ENCODE peak calls at places on chromosomes 5 and 9, in six cellular contexts. J is Panc1, P is HCT116, A is suprapubic skin, S is SK-N-SH, Z is stomach. D is an unnamed sample. For H3K9me3, the result is how much of the 10 kb centered on the place peaks cover.

GRCh38 chr5:155307219-155307618 is 293.7 kb downstream of the KIF4B start:
- DNase-seq in J (no peak), P (no peak), Z (no peak), S (no peak), A (no peak), D (no peak)

GRCh38 chr5:138869763-138870500 is 5.2 kb downstream of the LRRTM2 start:
- DNase-seq in Z (no peak), S (no peak), A (no peak), J (no peak), P (no peak), D (no peak)

GRCh38 chr9:20568406-20568805 is 53.9 kb downstream of the MLLT3 start:
- DNase-seq in J (no peak), P (no peak), Z (no peak), A (no peak), S (no peak), D (no peak)

GRCh38 chr9:12633016-12633765 is 60.0 kb upstream of the TYRP1 start:
- DNase-seq in Z (no peak), S (no peak), A (no peak), J (no peak), P (no peak), D (no peak)

GRCh38 chr9:75962186-75963036 is 71.9 kb downstream of the PCSK5 start:
- DNase-seq in Z (no peak), A (no peak), J (no peak), S (no peak), P (no peak), D (no peak)

GRCh38 chr9:125433461-125434001 is 171.9 kb downstream of the GAPVD1 start:
- DNase-seq in A (no peak), P (no peak), Z (no peak), S (peak), J (no peak), D (no peak)

GRCh38 chr5:149172709-149173505 is 31.6 kb downstream of the ABLIM3 start:
- DNase-seq in A (no peak), P (no peak), S (no peak), Z (no peak), J (no peak), D (no peak)

GRCh38 chr9:138115506-138115905 is 237.9 kb downstream of the CACNA1B start:
- DNase-seq in S (peak), J (no peak), Z (peak), P (no peak), A (no peak), D (no peak)

GRCh38 chr5:117376748-117377147 is 802.1 kb upstream of the SEMA6A start:
- DNase-seq in A (no peak), Z (no peak), J (no peak), S (no peak), P (no peak), D (no peak)

GRCh38 chr9:37417252-37417803 is 5.2 kb upstream of the GRHPR start:
- DNase-seq in Z (no peak), S (no peak), J (no peak), A (no peak), P (no peak), D (no peak)

GRCh38 chr5:27020965-27021364 is 17.4 kb downstream of the CDH9 start:
- DNase-seq in A (no peak), S (no peak), J (no peak), Z (no peak), P (no peak), D (no peak)

GRCh38 chr5:136192015-136192525 is 892 bp downstream of the SMIM32 start:
- DNase-seq in J (no peak), Z (no peak), P (no peak), S (peak), A (no peak), D (no peak)

GRCh38 chr5:132230871-132231270 is 3.2 kb upstream of the P4HA2 start:
- DNase-seq in P (no peak), S (no peak), A (peak), Z (no peak), J (no peak), D (no peak)

GRCh38 chr5:78594946-78595921 is 53.3 kb downstream of the LHFPL2 start:
- DNase-seq in S (no peak), A (no peak), P (peak), Z (no peak), J (peak), D (peak)

GRCh38 chr9:137724114-137724445 is 105.3 kb downstream of the EHMT1 start:
- DNase-seq in A (no peak), S (no peak), J (no peak), P (no peak), Z (no peak), D (no peak)

GRCh38 chr9:3032898-3033297 is 189.0 kb upstream of the PUM3 start:
- DNase-seq in S (no peak), Z (no peak), J (no peak), P (no peak), A (no peak), D (no peak)

DNA sequence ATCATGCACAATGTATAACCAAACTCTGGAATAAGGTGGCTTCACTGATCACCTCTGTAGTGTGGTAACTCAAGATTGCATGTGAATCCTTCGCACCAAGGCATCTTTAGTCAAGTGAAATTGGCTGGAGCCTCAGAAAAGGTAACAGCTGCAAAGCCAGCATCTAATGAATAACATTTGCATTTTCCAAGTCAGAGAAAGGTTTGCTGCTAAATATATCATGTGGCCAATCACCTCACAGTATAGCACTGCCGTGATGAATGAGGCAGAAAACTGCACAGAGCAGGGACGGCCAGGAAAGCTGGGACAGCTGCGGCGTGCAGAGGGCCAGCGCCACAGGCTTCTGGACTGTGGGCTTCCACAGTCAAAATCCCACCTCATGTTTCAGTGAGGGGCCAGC is 18.5 kb downstream of the MRPS27 start:
- DNase-seq in A (no peak), J (no peak), P (no peak), S (no peak), Z (no peak), D (no peak)
- TF ChIP-seq POLR2AphosphoS5 in A (no peak), J (no peak), P (no peak), S (no peak), Z (no peak), D (no peak)

GRCh38 chr5:158375531-158375930 is 516.6 kb upstream of the CLINT1 start:
- DNase-seq in J (no peak), A (no peak), P (no peak), S (no peak), Z (no peak), D (no peak)
- H3K9me3 ChIP-seq in J (under half), A (under half), P (under half), S (under half), Z (under half), D (under half)

GRCh38 chr5:137487600-137487999 is 11.5 kb downstream of the SPOCK1 start:
- DNase-seq in J (no peak), P (no peak), S (no peak), A (peak), Z (no peak), D (no peak)
- TF ChIP-seq POLR2AphosphoS5 in J (no peak), P (no peak), S (no peak), A (no peak), Z (no peak), D (no peak)

DNA sequence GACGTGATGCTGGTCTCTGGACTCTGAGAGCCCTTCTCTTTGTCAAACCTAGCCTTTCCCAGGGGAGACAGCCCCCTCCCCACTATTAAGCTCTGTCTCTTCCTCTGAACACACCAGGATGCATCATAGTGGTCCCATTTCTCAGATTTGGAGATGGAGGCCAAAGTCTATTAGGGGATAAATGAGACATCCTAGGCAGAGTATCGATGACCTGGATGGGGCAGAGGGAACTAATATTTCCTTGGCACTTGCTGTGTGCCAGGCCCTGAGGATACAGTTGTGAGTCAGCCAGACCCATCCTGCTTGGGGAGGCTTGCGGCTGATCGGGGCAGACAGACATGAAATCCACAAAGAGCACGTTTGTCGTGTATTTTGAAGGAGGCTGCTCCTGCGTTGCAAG is 5.2 kb downstream of the DNM1 start:
- DNase-seq in S (no peak), J (no peak), A (no peak), P (no peak), Z (no peak), D (no peak)
- H3K9me3 ChIP-seq in S (under half), J (under half), A (under half), P (under half), Z (under half), D (under half)

DNA sequence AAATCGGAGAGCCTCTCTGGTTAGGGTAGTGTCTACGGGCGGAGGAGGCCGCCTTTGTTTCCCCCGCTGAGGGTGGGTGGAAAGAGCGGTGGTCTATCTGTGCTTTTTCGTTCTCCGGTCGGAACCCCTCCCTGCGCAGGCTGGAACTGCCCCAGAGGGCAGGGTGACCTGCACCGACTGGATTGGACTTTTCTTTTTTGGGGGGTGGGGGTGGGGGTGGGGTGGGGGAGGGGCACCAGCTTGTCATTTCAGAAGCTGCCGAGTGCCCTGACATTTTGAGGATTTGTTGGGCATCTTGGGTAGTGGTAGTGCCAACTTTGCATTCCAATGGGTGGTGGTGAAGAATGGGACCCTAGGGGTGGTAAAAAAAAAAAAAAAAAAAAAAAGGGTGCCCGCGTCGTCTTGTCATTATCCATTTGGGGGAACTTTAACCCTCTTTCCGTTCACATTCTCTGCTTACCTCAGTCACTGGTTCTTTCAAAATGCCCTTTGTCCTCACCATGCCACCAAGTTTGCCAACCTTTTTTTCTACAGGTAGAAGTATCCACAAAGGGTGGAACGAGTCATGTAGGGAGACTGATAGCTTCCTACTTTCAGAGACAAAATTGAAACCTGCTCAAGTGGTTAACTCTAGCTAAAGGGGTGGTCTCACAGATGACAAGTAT is 1.3 kb downstream of the UBE2R2 start:
- DNase-seq in Z (peak), P (no peak), S (no peak), A (no peak), J (no peak), D (no peak)
- TF ChIP-seq POLR2AphosphoS5 in Z (peak), P (no peak), S (no peak), A (no peak), J (no peak), D (no peak)

D was measured in esophagus muscularis mucosa.